ENCODE peak calls at places on chromosomes 2 and 18, in five cellular contexts. S is NCI-H526 treated with DMSO at 0.1 percent for 48 hours; Z is activated gamma-delta T cell treated with Interleukin-2 at 50 U/mL for 16 hours; Q is AG09309; E is stimulated activated CD4-positive, alpha-beta T cell treated with anti-CD3 and anti-CD28 coated beads, Interleukin-2, amount 100 ng/mL, for 48 hours. H is an unnamed sample.

GRCh38 chr2:146837857-146838256 is 1007.0 kb upstream of the ACVR2A start:
- DNase-seq in S (no peak), Z (no peak), Q (no peak), E (no peak), H (no peak)

GRCh38 chr2:150479075-150479915 is 8.2 kb downstream of the RND3 start:
- DNase-seq in S (no peak), Z (no peak), Q (no peak), E (no peak), H (no peak)

GRCh38 chr2:196166876-196167275 is 4.5 kb downstream of the STK17B start:
- DNase-seq in S (no peak), Z (no peak), Q (no peak), E (no peak), H (peak)

GRCh38 chr18:47749195-47749973 is 181.1 kb downstream of the SMAD2 start:
- DNase-seq in S (peak), Z (peak), Q (peak), E (peak), H (peak)

GRCh38 chr2:54680397-54681032 is 42.9 kb upstream of the EML6 start:
- DNase-seq in S (no peak), Z (no peak), Q (no peak), E (peak), H (no peak)

GRCh38 chr2:213161759-213162514 is 10.5 kb upstream of the IKZF2 start:
- DNase-seq in S (no peak), Z (no peak), Q (no peak), E (no peak), H (no peak)

GRCh38 chr18:21179590-21180220 is 62.3 kb upstream of the GREB1L start:
- DNase-seq in S (peak), Z (peak), Q (peak), E (peak), H (peak)

GRCh38 chr2:131094655-131095281 is 1.5 kb upstream of the FAM168B start:
- DNase-seq in S (no peak), Z (no peak), Q (no peak), E (no peak), H (peak)

GRCh38 chr2:236167297-236168109 is 683 bp downstream of the GBX2 start:
- DNase-seq in S (peak), Z (no peak), Q (no peak), E (no peak), H (peak)

GRCh38 chr2:14454102-14454676 is 178.3 kb upstream of the LRATD1 start:
- DNase-seq in S (no peak), Z (no peak), Q (no peak), E (no peak), H (no peak)

GRCh38 chr18:10784596-10785202 is 258.9 kb downstream of the NAPG start:
- DNase-seq in S (no peak), Z (no peak), Q (no peak), E (no peak), H (no peak)

GRCh38 chr2:24886640-24887324 is 33.3 kb downstream of the ADCY3 start:
- DNase-seq in S (no peak), Z (no peak), Q (no peak), E (no peak), H (no peak)

GRCh38 chr2:96868555-96869280 is 1.2 kb downstream of the SEMA4C start:
- DNase-seq in S (peak), Z (peak), Q (peak), E (peak), H (peak)